ENCODE peak calls at places on chromosome 4, in four cellular contexts. O is uterus, Y is left ventricle myocardium inferior, R is A673. V is an unnamed sample.

GRCh38 chr4:66655505-66655904 is 889.8 kb downstream of the CENPC start:
- DNase-seq in Y (no peak), R (no peak), O (no peak), V (no peak)

GRCh38 chr4:46390353-46391058 is 578 bp upstream of the GABRA2 start:
- DNase-seq in R (no peak), Y (no peak), O (no peak), V (no peak)

GRCh38 chr4:94532016-94532789 is 80.5 kb downstream of the PDLIM5 start:
- DNase-seq in R (peak; percentile 46), O (no peak), Y (no peak), V (no peak)

GRCh38 chr4:85929926-85930325 is 429.9 kb downstream of the MAPK10 start:
- DNase-seq in Y (no peak), R (no peak), O (no peak), V (no peak)

GRCh38 chr4:8292388-8293107 is 23.0 kb downstream of the HTRA3 start:
- DNase-seq in O (no peak), Y (peak; percentile 10), R (no peak), V (no peak)

GRCh38 chr4:139171878-139172691 is 4.9 kb downstream of the ELF2 start:
- DNase-seq in Y (no peak), O (no peak), R (peak; percentile 27), V (no peak)

GRCh38 chr4:42671431-42672194 is 14.7 kb upstream of the ATP8A1 start:
- DNase-seq in R (no peak), O (no peak), Y (no peak), V (no peak)

GRCh38 chr4:32789026-32789608 is 2068.9 kb downstream of the PCDH7 start:
- DNase-seq in R (peak; percentile 76), O (no peak), Y (no peak), V (no peak)

GRCh38 chr4:83340692-83341343 is 6.2 kb upstream of the HPSE start:
- DNase-seq in Y (no peak), O (no peak), R (no peak), V (no peak)

GRCh38 chr4:122010610-122011009 is 58.8 kb upstream of the TRPC3 start:
- DNase-seq in R (no peak), O (no peak), Y (no peak), V (no peak)

GRCh38 chr4:100933628-100934027 is 413.7 kb downstream of the PPP3CA start:
- DNase-seq in O (no peak), R (no peak), Y (no peak), V (no peak)

GRCh38 chr4:112312610-112313239 is 15.6 kb downstream of the ALPK1 start:
- DNase-seq in O (no peak), Y (no peak), R (no peak), V (no peak)

GRCh38 chr4:186932196-186932595 is 208.5 kb upstream of the FAT1 start:
- DNase-seq in R (no peak), O (no peak), Y (no peak), V (no peak)

GRCh38 chr4:137531951-137532868 is at the start of gene PCDH18:
- DNase-seq in O (peak; percentile 98), R (peak; percentile 97), Y (peak; percentile 85), V (peak; percentile 79)

GRCh38 chr4:176309772-176310171 is 10.0 kb upstream of the SPCS3 start:
- DNase-seq in O (no peak), R (no peak), Y (no peak), V (no peak)

GRCh38 chr4:15717126-15717525 is 14.3 kb downstream of the BST1 start:
- DNase-seq in Y (no peak), R (peak; percentile 47), O (no peak), V (no peak)

GRCh38 chr4:37825943-37826281 is 574 bp upstream of the PGM2 start:
- DNase-seq in Y (no peak), O (no peak), R (no peak), V (no peak)
- H3K27ac ChIP-seq in Y (peak overlapping the region; percentile 92), O (peak overlapping the region; percentile 84), R (peak overlapping the region; percentile 52), V (no peak overlapping the region)

GRCh38 chr4:63757919-63758318 is 651.3 kb downstream of the TECRL start:
- DNase-seq in R (no peak), O (no peak), Y (no peak), V (no peak)
- H3K27ac ChIP-seq in R (no peak overlapping the region), O (no peak overlapping the region), Y (no peak overlapping the region), V (no peak overlapping the region)

DNA sequence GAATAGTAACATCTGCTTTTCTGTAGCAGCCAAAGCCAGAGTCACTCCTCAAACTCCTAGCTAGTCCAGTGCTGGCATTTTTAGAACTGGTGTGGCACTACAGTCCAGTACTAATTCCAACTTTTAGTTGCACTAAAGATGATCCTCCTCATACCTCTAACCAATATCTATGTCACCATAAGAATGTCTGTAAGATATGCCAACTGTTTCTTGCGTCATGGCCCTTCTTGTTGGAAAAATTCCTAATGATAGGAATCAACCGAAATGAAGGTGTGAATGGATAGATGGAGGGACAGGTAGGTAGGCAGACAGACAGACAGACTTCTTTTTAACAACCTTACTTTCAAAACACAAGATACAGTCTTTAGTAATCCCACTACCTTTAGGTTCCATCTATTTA is 74.6 kb upstream of the PRSS48 start:
- DNase-seq in O (no peak), Y (no peak), R (no peak), V (no peak)
- H3K27ac ChIP-seq in O (peak overlapping the region; percentile 58), Y (peak overlapping the region; percentile 77), R (no peak overlapping the region), V (no peak overlapping the region)

GRCh38 chr4:39323836-39324235 is 42.3 kb downstream of the RFC1 start:
- DNase-seq in R (no peak), Y (no peak), O (no peak), V (no peak)

GRCh38 chr4:39324897-39325613 is 41.1 kb downstream of the RFC1 start:
- DNase-seq in R (no peak), Y (no peak), O (no peak), V (no peak)

GRCh38 chr4:39326468-39326960 is 39.6 kb downstream of the RFC1 start:
- DNase-seq in Y (no peak), R (no peak), O (no peak), V (no peak)

GRCh38 chr4:39320381-39321115 is 45.6 kb downstream of the RFC1 start:
- DNase-seq in O (no peak), Y (no peak), R (no peak), V (no peak)

DNA sequence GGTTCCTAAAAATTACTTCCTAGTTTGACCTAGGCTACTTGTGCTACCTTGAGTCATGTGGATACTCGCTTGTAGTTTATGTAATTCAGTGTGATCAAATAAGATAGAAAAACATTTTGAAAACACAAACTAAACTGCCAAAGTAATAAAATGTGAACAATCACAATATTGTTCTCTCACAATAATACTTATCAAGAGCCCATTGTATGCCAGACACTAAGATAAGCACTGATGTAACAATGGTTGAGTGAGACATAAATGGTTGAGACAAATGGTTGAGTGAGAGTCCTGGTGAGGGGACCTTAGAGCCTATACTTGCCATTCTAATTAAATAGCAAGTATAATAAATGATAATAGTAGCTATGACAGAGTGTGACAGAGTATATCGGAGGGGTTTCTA is 41.7 kb downstream of the RFC1 start:
- DNase-seq in R (no peak), O (no peak), Y (no peak), V (no peak)
- H3K27ac ChIP-seq in R (no peak overlapping the region), O (peak overlapping the region; percentile 26), Y (no peak overlapping the region), V (no peak overlapping the region)